ENCODE peak calls at places on chromosomes 3 and 15, in six cellular contexts. C is breast epithelium; G is naive thymus-derived CD4-positive, alpha-beta T cell; K is uterus; U is K562; H is body of pancreas. Z is an unnamed sample.

GRCh38 chr15:50767332-50767861 is 1.9 kb upstream of the SPPL2A start:
- DNase-seq in C (no peak), G (no peak), K (no peak), U (no peak), H (peak; percentile 53), Z (no peak)

GRCh38 chr3:30613135-30613825 is 6.9 kb downstream of the TGFBR2 start:
- DNase-seq in C (no peak), G (no peak), K (no peak), U (no peak), H (peak; percentile 34), Z (no peak)

GRCh38 chr3:127384717-127385539 is 97.1 kb upstream of the PRR20G start:
- DNase-seq in C (no peak), G (no peak), K (no peak), U (no peak), H (no peak), Z (no peak)

GRCh38 chr3:48077835-48078234 is 61.6 kb upstream of the MAP4 start:
- DNase-seq in C (no peak), G (no peak), K (no peak), U (no peak), H (no peak), Z (no peak)

GRCh38 chr15:99439524-99439835 is 126.3 kb upstream of the MEF2A start:
- DNase-seq in C (no peak), G (no peak), K (peak; percentile 9), U (no peak), H (no peak), Z (no peak)

GRCh38 chr3:156174229-156174847 is 54.0 kb downstream of the KCNAB1 start:
- DNase-seq in C (no peak), G (no peak), K (no peak), U (no peak), H (no peak), Z (no peak)

GRCh38 chr15:34652726-34653033 is 69.2 kb upstream of the GOLGA8B start:
- DNase-seq in C (no peak), G (no peak), K (no peak), U (peak; percentile 89), H (peak; percentile 30), Z (no peak)

GRCh38 chr3:14284694-14285404 is 106.2 kb downstream of the LSM3 start:
- DNase-seq in C (no peak), G (no peak), K (no peak), U (no peak), H (no peak), Z (no peak)

GRCh38 chr15:90268415-90268814 is 2.9 kb downstream of the NGRN start:
- DNase-seq in C (no peak), G (no peak), K (no peak), U (no peak), H (no peak), Z (no peak)

GRCh38 chr3:48428863-48429415 is 947 bp downstream of the PLXNB1 start:
- DNase-seq in C (no peak), G (no peak), K (peak; percentile 61), U (no peak), H (peak; percentile 60), Z (no peak)

GRCh38 chr3:160538906-160539305 is 26.5 kb downstream of the KPNA4 start:
- DNase-seq in C (no peak), G (no peak), K (no peak), U (no peak), H (no peak), Z (no peak)

GRCh38 chr15:71957026-71957425 is 146.7 kb downstream of the NR2E3 start:
- DNase-seq in C (no peak), G (no peak), K (no peak), U (no peak), H (no peak), Z (no peak)

GRCh38 chr3:177932750-177933660 is 603.2 kb upstream of the KCNMB2 start:
- DNase-seq in C (no peak), G (no peak), K (no peak), U (no peak), H (no peak), Z (no peak)

GRCh38 chr3:57544181-57545125 is at the start of gene DNAH12:
- DNase-seq in C (peak; percentile 64), G (no peak), K (no peak), U (peak; percentile 58), H (peak; percentile 86), Z (peak; percentile 49)

GRCh38 chr3:53778154-53778553 is 68.1 kb downstream of the CHDH start:
- DNase-seq in C (no peak), G (no peak), K (no peak), U (no peak), H (no peak), Z (no peak)

GRCh38 chr3:57068437-57069089 is 8.1 kb downstream of the SPATA12 start:
- DNase-seq in C (peak; percentile 54), G (no peak), K (peak; percentile 58), U (peak; percentile 65), H (peak; percentile 53), Z (no peak)

GRCh38 chr3:24598691-24599090 is 104.0 kb upstream of the THRB start:
- DNase-seq in C (no peak), G (no peak), K (no peak), U (no peak), H (peak; percentile 16), Z (no peak)

GRCh38 chr3:42491876-42492507 is 10.5 kb upstream of the VIPR1 start:
- DNase-seq in C (peak; percentile 13), G (no peak), K (no peak), U (no peak), H (no peak), Z (no peak)

GRCh38 chr15:35327789-35328188 is 218.2 kb downstream of the DPH6 start:
- DNase-seq in C (no peak), G (no peak), K (no peak), U (no peak), H (no peak), Z (no peak)

GRCh38 chr15:38721549-38721948 is 156.9 kb upstream of the RASGRP1 start:
- DNase-seq in C (no peak), G (no peak), K (no peak), U (no peak), H (no peak), Z (no peak)

GRCh38 chr3:111236833-111237713 is 165.5 kb downstream of the NECTIN3 start:
- DNase-seq in C (no peak), G (no peak), K (no peak), U (no peak), H (no peak), Z (no peak)

GRCh38 chr3:37295925-37296324 is 121.5 kb upstream of the LRRFIP2 start:
- DNase-seq in C (no peak), G (no peak), K (no peak), U (no peak), H (no peak), Z (no peak)

GRCh38 chr3:67646586-67647234 is 7.7 kb downstream of the SUCLG2 start:
- DNase-seq in C (no peak), G (no peak), K (no peak), U (no peak), H (no peak), Z (no peak)

GRCh38 chr15:68317281-68318007 is 39.9 kb downstream of the FEM1B start:
- DNase-seq in C (no peak), G (no peak), K (peak; percentile 9), U (no peak), H (no peak), Z (peak; percentile 35)

GRCh38 chr15:90211009-90211408 is 9.9 kb downstream of the SEMA4B start:
- DNase-seq in C (no peak), G (no peak), K (no peak), U (no peak), H (no peak), Z (no peak)

GRCh38 chr3:106826861-106827311 is 550.4 kb upstream of the CCDC54 start:
- DNase-seq in C (no peak), G (no peak), K (no peak), U (no peak), H (no peak), Z (no peak)

GRCh38 chr3:48187579-48188265 is 495 bp downstream of the CDC25A start:
- DNase-seq in C (no peak), G (no peak), K (peak; percentile 23), U (peak; percentile 31), H (peak; percentile 68), Z (peak; percentile 72)

GRCh38 chr3:140378571-140379340 is 299.1 kb upstream of the TRIM42 start:
- DNase-seq in C (no peak), G (no peak), K (no peak), U (no peak), H (no peak), Z (no peak)

GRCh38 chr3:111943533-111943932 is 35.3 kb upstream of the ABHD10 start:
- DNase-seq in C (no peak), G (no peak), K (no peak), U (no peak), H (no peak), Z (no peak)

GRCh38 chr15:76337047-76337738 is 620 bp downstream of the ISL2 start:
- DNase-seq in C (no peak), G (peak; percentile 12), K (no peak), U (peak; percentile 81), H (no peak), Z (no peak)

GRCh38 chr3:31921833-31922232 is 59.2 kb downstream of the OSBPL10 start:
- DNase-seq in C (no peak), G (no peak), K (no peak), U (no peak), H (no peak), Z (no peak)

GRCh38 chr3:31920310-31920709 is 60.8 kb downstream of the OSBPL10 start:
- DNase-seq in C (no peak), G (no peak), K (no peak), U (no peak), H (no peak), Z (no peak)

GRCh38 chr3:31919528-31919927 is 61.5 kb downstream of the OSBPL10 start:
- DNase-seq in C (no peak), G (no peak), K (no peak), U (no peak), H (no peak), Z (no peak)

GRCh38 chr3:31918179-31919165 is 62.6 kb downstream of the OSBPL10 start:
- DNase-seq in C (no peak), G (peak; percentile 24), K (no peak), U (no peak), H (no peak), Z (no peak)

GRCh38 chr3:31917303-31917903 is 63.7 kb downstream of the OSBPL10 start:
- DNase-seq in C (no peak), G (no peak), K (no peak), U (no peak), H (no peak), Z (no peak)
- H3K4me3 ChIP-seq in C (no peak overlapping the region), G (no peak overlapping the region), K (peak overlapping the region; percentile 14), U (no peak overlapping the region), H (no peak overlapping the region), Z (no peak overlapping the region)

GRCh38 chr3:20326537-20326936 is 140.5 kb upstream of the SGO1 start:
- DNase-seq in C (no peak), G (no peak), K (no peak), U (no peak), H (no peak), Z (no peak)
- H3K36me3 ChIP-seq in C (no peaks in the 10 kb centered on the region), G (no peaks in the 10 kb centered on the region), K (no peaks in the 10 kb centered on the region), U (no peaks in the 10 kb centered on the region), H (no peaks in the 10 kb centered on the region), Z (no peaks in the 10 kb centered on the region)

GRCh38 chr3:74021451-74021850 is 396.7 kb upstream of the PDZRN3 start:
- DNase-seq in C (no peak), G (no peak), K (no peak), U (no peak), H (no peak), Z (no peak)

GRCh38 chr3:74027121-74027520 is 402.4 kb upstream of the PDZRN3 start:
- DNase-seq in C (no peak), G (no peak), K (no peak), U (no peak), H (no peak), Z (no peak)
- H3K27ac ChIP-seq in C (no peak overlapping the region), G (no peak overlapping the region), K (no peak overlapping the region), U (no peak overlapping the region), H (no peak overlapping the region), Z (no peak overlapping the region)

GRCh38 chr3:100041328-100041749 is 73.0 kb downstream of the FILIP1L start:
- DNase-seq in C (no peak), G (no peak), K (no peak), U (no peak), H (no peak), Z (no peak)
- H3K4me3 ChIP-seq in C (no peak overlapping the region), G (no peak overlapping the region), K (no peak overlapping the region), U (no peak overlapping the region), H (no peak overlapping the region), Z (no peak overlapping the region)

Z was measured in right lobe of liver.